ENCODE peak calls at places on chromosomes 13 and 19, in eight cellular contexts. V is activated CD4-positive, alpha-beta T cell treated with anti-CD3 and anti-CD28 coated beads, Interleukin-2, amount 50 U/mL, for 24 hours; J is GM12891; C is ELF-1; M is activated CD8-positive, alpha-beta memory T cell treated with anti-CD3 and anti-CD28 coated beads, Interleukin-2, amount 10 ng/mL, durations not matched to agents 7 days and 5 days; W is GM03348; E is RWPE2; T is adrenal gland. H is an unnamed sample.

GRCh38 chr19:56132316-56132822 is 8.7 kb upstream of the ZNF444 start:
- DNase-seq in J (no peak), C (peak; percentile 47), V (no peak), E (no peak), W (no peak), M (no peak), T (no peak), H (no peak)

GRCh38 chr19:14342809-14343208 is 38.4 kb upstream of the ADGRE5 start:
- DNase-seq in E (no peak), C (peak; percentile 53), M (no peak), V (no peak), W (no peak), T (no peak), J (no peak), H (no peak)

GRCh38 chr13:48942131-48942530 is 33.6 kb upstream of the FNDC3A start:
- DNase-seq in E (no peak), V (no peak), J (no peak), W (peak; percentile 27), C (no peak), M (no peak), T (no peak), H (no peak)

GRCh38 chr13:40292108-40292507 is 374.3 kb downstream of the FOXO1 start:
- DNase-seq in V (no peak), W (no peak), C (no peak), M (no peak), E (no peak), J (no peak), T (no peak), H (no peak)

GRCh38 chr19:24078688-24079087 is 8.3 kb upstream of the ZNF254 start:
- DNase-seq in E (no peak), J (no peak), C (no peak), V (no peak), M (no peak), T (no peak), W (no peak), H (no peak)

GRCh38 chr19:15252398-15253018 is 20.3 kb upstream of the EPHX3 start:
- DNase-seq in M (no peak), J (no peak), W (peak; percentile 59), V (no peak), E (no peak), C (peak; percentile 40), T (no peak), H (peak; percentile 41)

GRCh38 chr19:8611890-8612806 is 1.6 kb upstream of the ADAMTS10 start:
- DNase-seq in C (no peak), E (no peak), W (peak; percentile 86), T (peak; percentile 85), M (no peak), J (no peak), V (no peak), H (peak; percentile 79)

GRCh38 chr13:99199541-99200432 is 867 bp upstream of the UBAC2 start:
- DNase-seq in E (no peak), V (no peak), M (no peak), W (no peak), T (no peak), C (no peak), J (no peak), H (no peak)

GRCh38 chr19:55085923-55086715 is 10.4 kb downstream of the EPS8L1 start:
- DNase-seq in C (no peak), M (no peak), J (no peak), T (no peak), E (no peak), V (no peak), W (no peak), H (peak; percentile 41)

GRCh38 chr19:46018729-46019251 is 4.1 kb downstream of the PGLYRP1 start:
- DNase-seq in T (no peak), W (no peak), M (no peak), C (no peak), V (no peak), J (no peak), E (no peak), H (no peak)

GRCh38 chr13:112826565-112826964 is 136.7 kb downstream of the ATP11A start:
- DNase-seq in W (no peak), M (no peak), J (no peak), V (no peak), E (no peak), C (no peak), T (no peak), H (no peak)

GRCh38 chr13:102487330-102487729 is 85.5 kb upstream of the FGF14 start:
- DNase-seq in V (no peak), T (no peak), E (no peak), W (no peak), M (no peak), C (no peak), J (no peak), H (no peak)